ENCODE peak calls at places on chromosomes 11 and 22, in six cellular contexts. G is CD8-positive, alpha-beta T cell; U is GM04504; L is activated T-cell treated with anti-CD3 and anti-CD28 coated beads for 24 hours; C is upper lobe of left lung; H is HuH-7. I is an unnamed sample.

GRCh38 chr22:32354360-32355351 is 3.0 kb upstream of the RFPL3 start:
- DNase-seq in G (no peak), L (no peak), C (no peak), H (no peak), U (peak; percentile 3), I (no peak)

GRCh38 chr11:35391922-35392813 is 27.2 kb downstream of the SLC1A2 start:
- DNase-seq in H (peak; percentile 69), G (peak; percentile 89), C (peak; percentile 84), U (peak; percentile 57), L (peak; percentile 78), I (peak; percentile 87)

GRCh38 chr11:130705670-130706421 is 210.4 kb downstream of the SNX19 start:
- DNase-seq in U (no peak), G (no peak), C (peak; percentile 30), H (no peak), L (no peak), I (no peak)

GRCh38 chr11:111148953-111149352 is 96.6 kb upstream of the POU2AF2 start:
- DNase-seq in L (no peak), H (no peak), G (no peak), U (no peak), C (no peak), I (no peak)

GRCh38 chr22:37566329-37566837 is 6.1 kb downstream of the CDC42EP1 start:
- DNase-seq in C (peak; percentile 49), H (no peak), U (no peak), G (peak; percentile 51), L (peak; percentile 11), I (no peak)

GRCh38 chr11:73372371-73372993 is 3.7 kb upstream of the RELT start:
- DNase-seq in C (no peak), G (no peak), U (no peak), H (no peak), L (no peak), I (no peak)

GRCh38 chr11:9040410-9040809 is 36.6 kb upstream of the NRIP3 start:
- DNase-seq in U (no peak), G (no peak), C (no peak), L (no peak), H (no peak), I (no peak)

GRCh38 chr11:124920870-124921609 is 2.0 kb downstream of the HEPN1 start:
- DNase-seq in L (peak; percentile 71), C (peak; percentile 58), H (no peak), U (no peak), G (peak; percentile 79), I (peak; percentile 54)

GRCh38 chr22:50274311-50274710 is 4.1 kb upstream of the MAPK11 start:
- DNase-seq in C (no peak), G (peak; percentile 42), U (no peak), H (peak; percentile 89), L (peak; percentile 32), I (no peak)

GRCh38 chr11:16685914-16686313 is 52.5 kb upstream of the C11orf58 start:
- DNase-seq in C (no peak), L (no peak), G (no peak), H (no peak), U (no peak), I (no peak)

I was measured in uterus.